ENCODE peak calls at places on chromosomes 2 and 18, in six cellular contexts. O is fibroblast of pulmonary artery, N is Peyer's patch, W is fibroblast of mammary gland, C is breast epithelium, J is progenitor cell of endocrine pancreas. X is an unnamed sample.

GRCh38 chr2:31054383-31054782 is 83.9 kb downstream of the GALNT14 start:
- DNase-seq in O (no peak), N (no peak), C (no peak), W (no peak), J (no peak), X (no peak)

GRCh38 chr2:1649871-1650473 is 94.3 kb downstream of the PXDN start:
- DNase-seq in C (no peak), W (no peak), O (no peak), N (no peak), J (no peak), X (no peak)

GRCh38 chr18:9827211-9827855 is 58.4 kb upstream of the TXNDC2 start:
- DNase-seq in N (no peak), J (no peak), O (no peak), W (no peak), C (no peak), X (no peak)

GRCh38 chr2:181741756-181742155 is 61.4 kb upstream of the NEUROD1 start:
- DNase-seq in C (no peak), N (no peak), O (no peak), J (no peak), W (peak; percentile 58), X (no peak)

GRCh38 chr18:62682396-62682795 is 32.9 kb upstream of the PHLPP1 start:
- DNase-seq in C (no peak), W (no peak), N (no peak), O (no peak), J (no peak), X (no peak)

GRCh38 chr2:26035110-26035728 is 1.3 kb downstream of the RAB10 start:
- DNase-seq in O (no peak), W (no peak), J (no peak), C (no peak), N (no peak), X (no peak)

GRCh38 chr2:2942225-2942624 is 435.4 kb downstream of the EIPR1 start:
- DNase-seq in W (no peak), C (no peak), N (no peak), O (no peak), J (no peak), X (no peak)

GRCh38 chr2:104746299-104746698 is 107.6 kb upstream of the POU3F3 start:
- DNase-seq in O (no peak), W (no peak), N (no peak), J (no peak), C (no peak), X (no peak)

GRCh38 chr2:101200714-101201113 is 49.5 kb upstream of the TBC1D8 start:
- DNase-seq in J (no peak), W (peak; percentile 76), C (no peak), N (no peak), O (peak; percentile 28), X (no peak)

GRCh38 chr2:85772019-85772745 is 18.4 kb downstream of the ATOH8 start:
- DNase-seq in J (no peak), N (peak; percentile 85), W (peak; percentile 100), O (peak; percentile 100), C (peak; percentile 94), X (no peak)

GRCh38 chr2:192148241-192148619 is 46.5 kb downstream of the TMEFF2 start:
- DNase-seq in W (no peak), N (no peak), J (no peak), C (no peak), O (no peak), X (no peak)

GRCh38 chr2:121699421-121700328 is 37.0 kb downstream of the NIFK start:
- DNase-seq in N (no peak), C (peak; percentile 57), J (no peak), O (peak; percentile 69), W (peak; percentile 88), X (peak; percentile 18)

GRCh38 chr2:44975571-44976450 is 33.4 kb downstream of the SIX2 start:
- DNase-seq in O (no peak), J (no peak), W (no peak), N (no peak), C (no peak), X (no peak)

GRCh38 chr18:45274026-45274425 is 341.2 kb upstream of the SLC14A2 start:
- DNase-seq in N (no peak), C (no peak), O (no peak), W (no peak), J (no peak), X (no peak)

GRCh38 chr2:11368059-11368572 is 23.7 kb upstream of the ROCK2 start:
- DNase-seq in N (no peak), C (no peak), J (no peak), O (peak; percentile 53), W (peak; percentile 27), X (no peak)

GRCh38 chr2:214127178-214127970 is 283.5 kb upstream of the VWC2L start:
- DNase-seq in J (no peak), O (peak; percentile 41), N (no peak), C (no peak), W (peak; percentile 89), X (no peak)

GRCh38 chr2:118847447-118848172 is at the start of gene EN1:
- DNase-seq in W (peak; percentile 96), O (peak; percentile 48), J (no peak), N (no peak), C (no peak), X (no peak)

GRCh38 chr2:234694244-234695013 is 197.5 kb upstream of the ARL4C start:
- DNase-seq in O (peak; percentile 60), N (no peak), W (peak; percentile 97), C (no peak), J (no peak), X (no peak)

GRCh38 chr2:210162466-210163124 is 8.6 kb downstream of the KANSL1L start:
- DNase-seq in C (no peak), W (no peak), O (no peak), J (no peak), N (no peak), X (no peak)

GRCh38 chr2:202758128-202758527 is 113.4 kb downstream of the ICA1L start:
- DNase-seq in W (no peak), C (no peak), N (no peak), J (no peak), O (no peak), X (no peak)

GRCh38 chr2:122167561-122167960 is 412.1 kb downstream of the TSN start:
- DNase-seq in W (no peak), C (no peak), N (no peak), J (no peak), O (no peak), X (no peak)

GRCh38 chr18:9025104-9025838 is 77.2 kb upstream of the NDUFV2 start:
- DNase-seq in W (peak; percentile 80), C (no peak), O (no peak), J (no peak), N (no peak), X (no peak)

DNA sequence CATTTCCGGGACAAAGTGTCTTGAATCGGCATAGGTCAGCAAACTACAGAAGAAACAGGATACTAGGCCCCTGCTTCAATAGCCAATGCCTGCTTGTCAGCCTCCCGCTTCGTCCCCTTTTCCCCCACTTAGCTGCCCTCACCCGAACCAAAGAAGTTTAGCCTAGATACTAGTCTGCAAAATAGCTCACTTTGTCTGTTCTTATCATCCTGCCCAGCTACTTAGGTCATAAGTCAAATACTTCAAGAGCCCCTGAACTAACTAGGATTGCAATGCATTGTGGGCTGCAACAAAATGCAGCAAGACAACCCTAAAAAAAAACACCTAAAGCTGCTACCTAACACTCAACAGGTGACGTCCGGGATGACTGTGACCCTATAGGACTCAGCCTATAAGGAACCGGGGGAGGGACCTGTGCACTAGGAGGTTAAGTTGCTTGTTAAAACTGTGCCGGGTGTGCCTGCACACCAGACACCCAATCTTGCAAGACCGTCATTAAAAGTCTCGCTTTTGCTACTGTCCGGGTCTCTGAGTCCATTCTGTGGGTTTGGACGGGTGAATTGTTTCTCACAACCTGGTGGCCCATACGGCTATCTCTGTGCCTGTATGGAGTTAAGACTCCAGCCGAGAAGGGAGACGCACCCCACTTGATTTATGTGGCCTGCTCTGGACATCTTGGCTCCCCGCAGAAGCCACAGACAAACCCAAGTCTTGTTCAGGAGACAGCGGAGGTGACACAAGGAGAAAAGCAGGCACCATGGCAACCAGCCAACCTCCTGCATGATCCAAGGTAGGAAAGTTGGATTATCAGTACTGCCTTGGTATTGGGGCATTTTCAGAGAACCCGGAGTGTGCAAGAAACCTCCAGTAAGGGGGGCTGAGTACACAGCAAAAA is 105.9 kb downstream of the HIBCH start:
- DNase-seq in J (no peak), C (no peak), W (peak; percentile 44), O (no peak), N (no peak), X (no peak)
- TF ChIP-seq CTCF in J (no peak), C (no peak), W (no peak), O (no peak), N (no peak), X (no peak)

GRCh38 chr18:11512096-11513030 is 97.0 kb upstream of the SLC35G4 start:
- DNase-seq in W (peak; percentile 25), J (no peak), O (peak; percentile 27), C (no peak), N (no peak), X (no peak)
- TF ChIP-seq CTCF in W (peak; percentile 32), J (peak; percentile 10), O (peak; percentile 11), C (no peak), N (no peak), X (no peak)

DNA sequence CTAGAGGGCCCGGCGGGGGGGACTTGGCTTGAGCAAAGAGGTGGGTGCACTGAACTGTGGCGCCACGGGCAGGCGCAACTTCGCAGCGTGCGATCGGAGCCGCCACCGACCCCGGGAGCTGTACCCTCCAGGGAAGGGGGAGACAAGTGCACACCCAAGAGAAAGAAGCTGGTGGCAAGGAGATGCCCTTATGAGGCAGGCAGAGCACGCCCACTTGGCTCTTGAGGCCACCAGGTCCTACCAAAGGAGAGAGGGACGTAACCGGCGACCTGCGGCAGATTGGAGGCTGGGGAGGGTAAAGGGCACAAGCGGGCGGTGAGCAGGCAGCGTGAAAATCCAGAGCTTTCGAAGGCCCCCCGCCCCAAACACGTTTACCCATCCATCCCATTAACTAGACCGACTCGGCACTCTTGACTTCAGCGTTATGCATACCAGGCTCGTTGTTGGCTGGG is 967 bp downstream of the DLX2 start:
- DNase-seq in J (no peak), N (peak; percentile 56), O (no peak), C (no peak), W (no peak), X (no peak)
- TF ChIP-seq CTCF in J (no peak), N (no peak), O (no peak), C (no peak), W (no peak), X (no peak)

DNA sequence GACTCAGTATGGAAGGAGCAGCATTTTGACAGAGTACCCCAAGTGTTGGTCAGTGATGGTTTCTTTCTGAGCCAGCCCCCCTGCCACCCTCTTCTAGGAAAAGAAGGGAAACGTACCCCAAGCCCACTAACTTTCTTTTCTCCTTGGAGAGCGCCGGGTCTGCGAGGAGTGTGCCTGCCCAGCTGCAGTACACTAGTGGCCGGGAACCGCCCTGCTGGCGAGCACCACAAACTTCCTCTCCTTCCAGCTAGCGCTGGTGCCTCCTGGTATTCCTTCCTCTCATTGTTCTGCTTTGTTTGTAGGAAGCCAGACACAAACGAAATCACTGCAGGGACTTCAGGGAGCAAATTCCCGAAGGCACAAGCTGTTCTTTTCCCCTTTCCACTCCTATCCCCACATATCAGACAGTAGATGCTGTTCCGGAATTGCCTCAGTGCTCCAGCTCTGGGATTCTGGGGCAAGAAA is 1.8 kb downstream of the CCDC85A start:
- DNase-seq in W (no peak), C (no peak), N (no peak), O (peak; percentile 67), J (no peak), X (no peak)
- TF ChIP-seq CTCF in W (peak; percentile 15), C (peak; percentile 17), N (no peak), O (peak; percentile 26), J (peak; percentile 39), X (no peak)

GRCh38 chr2:182784777-182785176 is 68.7 kb downstream of the DNAJC10 start:
- DNase-seq in J (no peak), O (peak; percentile 63), N (no peak), W (peak; percentile 57), C (no peak), X (no peak)
- TF ChIP-seq CTCF in J (peak; percentile 75), O (peak; percentile 59), N (peak; percentile 53), W (peak; percentile 53), C (peak; percentile 22), X (no peak)